ENCODE peak calls at places on chromosomes 6 and 20, in five cellular contexts. One of them, this sample, is unnamed.
A peak's percentile ranks its signal among the peaks of the same experiment; 100 is the strongest.

GRCh38 chr6:33975631-33976424 is 170.1 kb downstream of the GRM4 start:
- DNase-seq in epithelial cell of esophagus: no peak
- DNase-seq in T-cell: no peak
- DNase-seq in T follicular helper cell: no peak
- DNase-seq in neural crest cell: no peak
- DNase-seq in this sample: no peak

GRCh38 chr6:131073577-131073976 is 10.5 kb upstream of the EPB41L2 start:
- DNase-seq in epithelial cell of esophagus: no peak
- DNase-seq in T-cell: no peak
- DNase-seq in T follicular helper cell: no peak
- DNase-seq in neural crest cell: no peak
- DNase-seq in this sample: no peak

GRCh38 chr6:28334272-28335039 is 1.5 kb downstream of the ZSCAN31 start:
- DNase-seq in epithelial cell of esophagus: no peak
- DNase-seq in T-cell: no peak
- DNase-seq in T follicular helper cell: no peak
- DNase-seq in neural crest cell: no peak
- DNase-seq in this sample: no peak

GRCh38 chr6:83127976-83128375 is 60.5 kb downstream of the DOP1A start:
- DNase-seq in epithelial cell of esophagus: no peak
- DNase-seq in T-cell: no peak
- DNase-seq in T follicular helper cell: no peak
- DNase-seq in neural crest cell: no peak
- DNase-seq in this sample: no peak

GRCh38 chr20:46894971-46895905 is 595 bp downstream of the EYA2 start:
- DNase-seq in epithelial cell of esophagus: peak; percentile 43
- DNase-seq in T-cell: no peak
- DNase-seq in T follicular helper cell: no peak
- DNase-seq in neural crest cell: peak; percentile 15
- DNase-seq in this sample: no peak

GRCh38 chr20:5848711-5849505 is 98.7 kb downstream of the SHLD1 start:
- DNase-seq in epithelial cell of esophagus: peak; percentile 29
- DNase-seq in T-cell: no peak
- DNase-seq in T follicular helper cell: no peak
- DNase-seq in neural crest cell: no peak
- DNase-seq in this sample: no peak

GRCh38 chr6:15872252-15873103 is 209.7 kb upstream of the DTNBP1 start:
- DNase-seq in epithelial cell of esophagus: no peak
- DNase-seq in T-cell: no peak
- DNase-seq in T follicular helper cell: no peak
- DNase-seq in neural crest cell: no peak
- DNase-seq in this sample: no peak

GRCh38 chr6:5457036-5457435 is 195.7 kb downstream of the FARS2 start:
- DNase-seq in epithelial cell of esophagus: peak; percentile 75
- DNase-seq in T-cell: no peak
- DNase-seq in T follicular helper cell: no peak
- DNase-seq in neural crest cell: no peak
- DNase-seq in this sample: no peak

GRCh38 chr20:4062721-4063606 is 47.6 kb upstream of the RNF24 start:
- DNase-seq in epithelial cell of esophagus: no peak
- DNase-seq in T-cell: no peak
- DNase-seq in T follicular helper cell: no peak
- DNase-seq in neural crest cell: no peak
- DNase-seq in this sample: no peak

GRCh38 chr6:151276112-151276745 is 36.5 kb downstream of the AKAP12 start:
- DNase-seq in epithelial cell of esophagus: peak; percentile 89
- DNase-seq in T-cell: no peak
- DNase-seq in T follicular helper cell: no peak
- DNase-seq in neural crest cell: no peak
- DNase-seq in this sample: no peak

GRCh38 chr6:158290040-158290439 is 22.2 kb upstream of the TULP4 start:
- DNase-seq in epithelial cell of esophagus: no peak
- DNase-seq in T-cell: no peak
- DNase-seq in T follicular helper cell: no peak
- DNase-seq in neural crest cell: no peak
- DNase-seq in this sample: no peak

GRCh38 chr6:7431594-7432390 is 42.2 kb downstream of the RIOK1 start:
- DNase-seq in epithelial cell of esophagus: peak; percentile 30
- DNase-seq in T-cell: no peak
- DNase-seq in T follicular helper cell: no peak
- DNase-seq in neural crest cell: no peak
- DNase-seq in this sample: no peak

GRCh38 chr6:52877168-52877567 is 32.3 kb downstream of the GSTA3 start:
- DNase-seq in epithelial cell of esophagus: peak; percentile 82
- DNase-seq in T-cell: no peak
- DNase-seq in T follicular helper cell: no peak
- DNase-seq in neural crest cell: no peak
- DNase-seq in this sample: no peak

GRCh38 chr6:30238178-30238795 is 25.1 kb upstream of the TRIM26 start:
- DNase-seq in epithelial cell of esophagus: peak; percentile 45
- DNase-seq in T-cell: no peak
- DNase-seq in T follicular helper cell: no peak
- DNase-seq in neural crest cell: no peak
- DNase-seq in this sample: peak; percentile 31

GRCh38 chr20:36549942-36550796 is 8.8 kb downstream of the MYL9 start:
- DNase-seq in epithelial cell of esophagus: no peak
- DNase-seq in T-cell: no peak
- DNase-seq in T follicular helper cell: no peak
- DNase-seq in neural crest cell: no peak
- DNase-seq in this sample: no peak

GRCh38 chr20:63465380-63466249 is 6.8 kb downstream of the KCNQ2 start:
- DNase-seq in epithelial cell of esophagus: no peak
- DNase-seq in T-cell: no peak
- DNase-seq in T follicular helper cell: no peak
- DNase-seq in neural crest cell: no peak
- DNase-seq in this sample: no peak

GRCh38 chr6:73180718-73181619 is 44.3 kb downstream of the KHDC1L start:
- DNase-seq in epithelial cell of esophagus: peak; percentile 73
- DNase-seq in T-cell: no peak
- DNase-seq in T follicular helper cell: no peak
- DNase-seq in neural crest cell: no peak
- DNase-seq in this sample: peak; percentile 3

GRCh38 chr6:148335582-148335981 is 7.1 kb upstream of the SASH1 start:
- DNase-seq in epithelial cell of esophagus: peak; percentile 94
- DNase-seq in T-cell: no peak
- DNase-seq in T follicular helper cell: no peak
- DNase-seq in neural crest cell: no peak
- DNase-seq in this sample: no peak

GRCh38 chr6:107314644-107315043 is 144.7 kb downstream of the PDSS2 start:
- DNase-seq in epithelial cell of esophagus: no peak
- DNase-seq in T-cell: no peak
- DNase-seq in T follicular helper cell: no peak
- DNase-seq in neural crest cell: no peak
- DNase-seq in this sample: no peak

GRCh38 chr6:28737750-28738395 is 185.9 kb downstream of the TRIM27 start:
- DNase-seq in epithelial cell of esophagus: peak; percentile 65
- DNase-seq in T-cell: no peak
- DNase-seq in T follicular helper cell: no peak
- DNase-seq in neural crest cell: no peak
- DNase-seq in this sample: no peak

GRCh38 chr20:611047-611842 is 1.1 kb upstream of the TCF15 start:
- DNase-seq in epithelial cell of esophagus: no peak
- DNase-seq in T-cell: no peak
- DNase-seq in T follicular helper cell: no peak
- DNase-seq in neural crest cell: no peak
- DNase-seq in this sample: no peak

GRCh38 chr20:63701329-63702035 is 5.0 kb downstream of the TNFRSF6B start:
- DNase-seq in epithelial cell of esophagus: no peak
- DNase-seq in T-cell: no peak
- DNase-seq in T follicular helper cell: no peak
- DNase-seq in neural crest cell: no peak
- DNase-seq in this sample: no peak